ENCODE peak calls at places on chromosomes 4 and X, in four cellular contexts. M is lower leg skin, Y is H54, D is transverse colon. C is an unnamed sample.
A peak's percentile ranks its signal among the peaks of the same experiment; 100 is the strongest.

GRCh38 chrX:15930585-15930984 is 76.0 kb upstream of the AP1S2 start:
- DNase-seq in M (no peak), Y (no peak), D (no peak), C (no peak)

GRCh38 chr4:2087170-2087569 is 28.0 kb downstream of the NAT8L start:
- DNase-seq in M (no peak), Y (no peak), D (no peak), C (no peak)

GRCh38 chr4:52643846-52644245 is 15.3 kb downstream of the USP46 start:
- DNase-seq in M (no peak), Y (no peak), D (peak; percentile 21), C (no peak)

GRCh38 chr4:99221980-99222379 is 2.9 kb upstream of the ADH6 start:
- DNase-seq in M (no peak), Y (no peak), D (no peak), C (no peak)

GRCh38 chrX:48465336-48465933 is 4.6 kb downstream of the SLC38A5 start:
- DNase-seq in M (no peak), Y (peak; percentile 13), D (no peak), C (no peak)

GRCh38 chrX:53074987-53075386 is 7.2 kb upstream of the TSPYL2 start:
- DNase-seq in M (no peak), Y (no peak), D (no peak), C (no peak)

GRCh38 chrX:18389968-18390367 is 35.4 kb upstream of the CDKL5 start:
- DNase-seq in M (no peak), Y (no peak), D (no peak), C (no peak)

GRCh38 chr4:21856301-21856700 is 92.3 kb downstream of the KCNIP4 start:
- DNase-seq in M (no peak), Y (no peak), D (no peak), C (no peak)

GRCh38 chr4:179662522-179662921 is 2220.3 kb upstream of the AGA start:
- DNase-seq in M (no peak), Y (no peak), D (no peak), C (no peak)

GRCh38 chrX:6004529-6004928 is 224.1 kb downstream of the NLGN4X start:
- DNase-seq in M (no peak), Y (no peak), D (no peak), C (no peak)

GRCh38 chrX:15744181-15744867 is 6.3 kb downstream of the CA5B start:
- DNase-seq in M (no peak), Y (no peak), D (no peak), C (peak; percentile 68)

GRCh38 chrX:23380581-23380980 is 45.9 kb downstream of the PTCHD1 start:
- DNase-seq in M (no peak), Y (no peak), D (no peak), C (no peak)

GRCh38 chr4:1230971-1231636 is 17.8 kb downstream of the CTBP1 start:
- DNase-seq in M (no peak), Y (no peak), D (no peak), C (no peak)

GRCh38 chr4:30719363-30720020 is 677 bp upstream of the PCDH7 start:
- DNase-seq in M (peak; percentile 21), Y (no peak), D (peak; percentile 40), C (peak; percentile 35)

GRCh38 chr4:136748165-136748564 is 784.1 kb downstream of the PCDH18 start:
- DNase-seq in M (no peak), Y (no peak), D (no peak), C (no peak)

GRCh38 chrX:135436966-135437866 is 15.5 kb downstream of the SMIM10L2A start:
- DNase-seq in M (no peak), Y (no peak), D (no peak), C (no peak)

GRCh38 chrX:23003121-23003520 is 3.4 kb downstream of the DDX53 start:
- DNase-seq in M (no peak), Y (peak; percentile 1), D (no peak), C (no peak)

GRCh38 chrX:28802625-28803024 is 215.4 kb downstream of the IL1RAPL1 start:
- DNase-seq in M (no peak), Y (no peak), D (no peak), C (no peak)

GRCh38 chr4:19945979-19946380 is 305.7 kb upstream of the SLIT2 start:
- DNase-seq in M (no peak), Y (no peak), D (no peak), C (no peak)

GRCh38 chr4:26909369-26909768 is 48.7 kb downstream of the STIM2 start:
- DNase-seq in M (no peak), Y (no peak), D (no peak), C (no peak)

GRCh38 chr4:37922323-37922722 is 31.4 kb downstream of the TBC1D1 start:
- DNase-seq in M (no peak), Y (no peak), D (no peak), C (no peak)

GRCh38 chr4:117983541-117984451 is 50.5 kb upstream of the NDST3 start:
- DNase-seq in M (no peak), Y (no peak), D (no peak), C (no peak)

GRCh38 chrX:64976673-64977040 is 407 bp upstream of the ZC4H2 start:
- DNase-seq in M (no peak), Y (no peak), D (no peak), C (no peak)

GRCh38 chr4:63563288-63564014 is 845.8 kb downstream of the TECRL start:
- DNase-seq in M (no peak), Y (no peak), D (no peak), C (no peak)

GRCh38 chr4:47334597-47335185 is 128.8 kb downstream of the COMMD8 start:
- DNase-seq in M (no peak), Y (no peak), D (no peak), C (no peak)

GRCh38 chr4:155802573-155802972 is 43.8 kb downstream of the GUCY1B1 start:
- DNase-seq in M (no peak), Y (no peak), D (no peak), C (no peak)

GRCh38 chrX:77785400-77785745 is 643 bp downstream of the ATRX start:
- DNase-seq in M (no peak), Y (peak; percentile 8), D (peak; percentile 13), C (no peak)

GRCh38 chr4:24209131-24209530 is 319.3 kb upstream of the PPARGC1A start:
- DNase-seq in M (no peak), Y (no peak), D (no peak), C (no peak)

GRCh38 chrX:53550756-53551463 is 116.7 kb upstream of the HSD17B10 start:
- DNase-seq in M (no peak), Y (no peak), D (no peak), C (no peak)

GRCh38 chrX:78314561-78314960 is 12.8 kb downstream of the CYSLTR1 start:
- DNase-seq in M (no peak), Y (no peak), D (no peak), C (no peak)

GRCh38 chr4:166252487-166253402 is 379.7 kb downstream of the TLL1 start:
- DNase-seq in M (no peak), Y (no peak), D (no peak), C (no peak)

GRCh38 chr4:112633477-112634235 is 3.1 kb downstream of the ZGRF1 start:
- DNase-seq in M (no peak), Y (no peak), D (no peak), C (no peak)

GRCh38 chrX:27446423-27446822 is 16.7 kb downstream of the PPP4R3C start:
- DNase-seq in M (no peak), Y (no peak), D (no peak), C (no peak)

GRCh38 chr4:80751200-80751599 is 279.3 kb upstream of the BMP3 start:
- DNase-seq in M (no peak), Y (no peak), D (no peak), C (no peak)

GRCh38 chrX:2967998-2968909 is 38.1 kb upstream of the ARSH start:
- DNase-seq in M (peak; percentile 14), Y (peak; percentile 2), D (peak; percentile 16), C (no peak)

GRCh38 chrX:131394384-131394783 is 105.3 kb upstream of the IGSF1 start:
- DNase-seq in M (no peak), Y (no peak), D (no peak), C (no peak)

GRCh38 chr4:169188204-169188603 is 82.6 kb downstream of the SH3RF1 start:
- DNase-seq in M (no peak), Y (no peak), D (no peak), C (no peak)
- TF ChIP-seq POLR2A in M (no peak), Y (no peak), D (no peak), C (no peak)

GRCh38 chr4:42080284-42080683 is 72.2 kb downstream of the BEND4 start:
- DNase-seq in M (no peak), Y (no peak), D (no peak), C (no peak)

GRCh38 chr4:42078184-42078801 is 74.2 kb downstream of the BEND4 start:
- DNase-seq in M (no peak), Y (no peak), D (no peak), C (no peak)

DNA sequence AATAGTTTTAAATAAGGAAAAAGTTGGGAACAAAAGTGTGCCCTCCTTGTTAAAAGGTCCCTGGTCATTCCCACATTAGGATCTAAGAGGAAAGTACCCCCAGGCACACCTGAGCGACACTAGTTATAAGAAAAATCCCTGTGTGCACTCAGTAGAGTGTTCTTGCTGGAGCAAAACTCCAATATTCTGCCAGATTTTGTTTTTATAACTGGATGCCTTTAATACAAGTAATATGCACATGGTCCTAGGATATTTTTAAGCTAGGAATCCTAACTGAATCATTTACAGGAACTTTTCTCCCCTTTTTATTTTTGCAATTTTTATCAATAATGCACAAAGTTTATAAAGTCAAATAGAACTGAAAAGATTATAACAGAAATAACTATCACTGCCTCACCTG is 68.6 kb downstream of the BEND4 start:
- DNase-seq in M (no peak), Y (no peak), D (no peak), C (no peak)
- TF ChIP-seq POLR2A in M (no peak), Y (no peak), D (no peak), C (no peak)

GRCh38 chr4:151565583-151565982 is 156.6 kb downstream of the FHIP1A start:
- DNase-seq in M (no peak), Y (no peak), D (no peak), C (no peak)
- TF ChIP-seq POLR2A in M (no peak), Y (no peak), D (no peak), C (no peak)

GRCh38 chr4:101790521-101791188 is at the start of gene BANK1:
- DNase-seq in M (no peak), Y (no peak), D (peak; percentile 71), C (no peak)
- TF ChIP-seq POLR2A in M (no peak), Y (no peak), D (no peak), C (no peak)

DNA sequence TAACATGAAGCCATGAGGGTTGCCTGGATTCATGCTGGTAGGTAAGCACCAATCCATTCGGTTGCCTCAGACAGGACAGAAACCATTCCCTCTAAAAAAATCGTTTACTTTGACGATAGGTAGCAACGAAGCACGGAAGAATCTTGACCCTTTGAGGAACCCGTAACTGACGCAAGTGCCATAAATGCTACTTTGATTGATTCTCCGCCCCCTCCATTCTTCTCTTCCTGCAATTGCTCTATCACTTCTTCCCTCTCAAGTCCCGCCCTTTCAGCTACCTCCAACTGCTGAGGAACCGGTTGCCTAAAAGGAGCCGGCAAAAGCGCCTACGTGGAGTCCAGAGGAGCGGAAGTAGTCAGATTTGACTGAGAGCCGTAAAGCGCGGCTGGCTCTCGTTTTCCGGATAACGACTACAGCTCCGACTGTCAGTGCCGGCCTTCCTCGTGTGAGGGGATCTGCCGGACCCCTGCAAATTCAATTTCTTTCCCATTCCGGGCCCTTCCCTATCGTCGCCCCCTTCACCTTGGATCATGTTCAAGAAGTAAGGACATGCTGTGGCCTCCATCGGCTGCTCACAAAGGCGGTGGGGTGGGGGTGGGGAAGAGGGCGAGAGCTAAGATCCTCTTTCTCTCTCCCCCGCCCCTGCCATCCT is at the start of gene MCTS1:
- DNase-seq in M (peak; percentile 85), Y (peak; percentile 54), D (peak; percentile 89), C (peak; percentile 70)
- TF ChIP-seq POLR2A in M (no peak), Y (peak; percentile 36), D (peak; percentile 58), C (no peak)